ENCODE peak calls at places on chromosomes 5 and 9, in seven cellular contexts. N, B, O, F, Q, W and V are unnamed samples.

GRCh38 chr5:88607492-88607891 is 275.5 kb downstream of the MEF2C start:
- DNase-seq in N (no peak), B (no peak), O (no peak), F (no peak), Q (no peak), W (no peak), V (no peak)

GRCh38 chr5:72160959-72161358 is 53.7 kb downstream of the MAP1B start:
- DNase-seq in N (no peak), B (no peak), O (no peak), F (no peak), Q (no peak), W (no peak), V (no peak)

GRCh38 chr5:74412064-74412463 is 228.5 kb downstream of the ENC1 start:
- DNase-seq in N (no peak), B (no peak), O (no peak), F (no peak), Q (no peak), W (no peak), V (peak; percentile 42)

GRCh38 chr5:35926389-35927051 is 11.9 kb downstream of the CAPSL start:
- DNase-seq in N (peak; percentile 26), B (peak; percentile 79), O (peak; percentile 28), F (peak; percentile 54), Q (no peak), W (peak; percentile 25), V (no peak)

GRCh38 chr5:159467666-159468065 is 137.4 kb upstream of the IL12B start:
- DNase-seq in N (no peak), B (no peak), O (no peak), F (no peak), Q (no peak), W (no peak), V (no peak)

GRCh38 chr5:7759257-7759871 is 91.6 kb downstream of the CFAP90 start:
- DNase-seq in N (no peak), B (no peak), O (no peak), F (no peak), Q (no peak), W (no peak), V (peak; percentile 87)

GRCh38 chr5:55625913-55626312 is 86.2 kb downstream of the SLC38A9 start:
- DNase-seq in N (no peak), B (no peak), O (no peak), F (no peak), Q (no peak), W (no peak), V (no peak)

GRCh38 chr5:107553063-107553676 is 117.6 kb downstream of the EFNA5 start:
- DNase-seq in N (no peak), B (no peak), O (no peak), F (no peak), Q (no peak), W (no peak), V (no peak)

GRCh38 chr5:73918791-73919221 is 292.8 kb downstream of the ARHGEF28 start:
- DNase-seq in N (no peak), B (no peak), O (no peak), F (peak; percentile 53), Q (no peak), W (no peak), V (peak; percentile 64)

GRCh38 chr5:177234761-177235315 is 68.7 kb downstream of the RAB24 start:
- DNase-seq in N (no peak), B (no peak), O (no peak), F (no peak), Q (no peak), W (no peak), V (no peak)

GRCh38 chr5:126446498-126447224 is 23.5 kb downstream of the GRAMD2B start:
- DNase-seq in N (peak; percentile 61), B (no peak), O (no peak), F (no peak), Q (no peak), W (no peak), V (no peak)

GRCh38 chr9:127980056-127980705 is 608 bp downstream of the EEIG1 start:
- DNase-seq in N (peak; percentile 79), B (peak; percentile 87), O (peak; percentile 81), F (peak; percentile 33), Q (no peak), W (no peak), V (no peak)

GRCh38 chr5:72552041-72552557 is 44.9 kb upstream of the ZNF366 start:
- DNase-seq in N (no peak), B (no peak), O (no peak), F (peak; percentile 91), Q (no peak), W (no peak), V (no peak)

GRCh38 chr9:89870207-89870606 is 265.4 kb downstream of the GADD45G start:
- DNase-seq in N (no peak), B (no peak), O (peak; percentile 7), F (no peak), Q (no peak), W (no peak), V (no peak)

GRCh38 chr5:55418994-55419991 is 111.5 kb downstream of the MTREX start:
- DNase-seq in N (no peak), B (no peak), O (no peak), F (no peak), Q (no peak), W (no peak), V (no peak)

GRCh38 chr5:72328172-72328571 is 8.0 kb downstream of the PTCD2 start:
- DNase-seq in N (no peak), B (no peak), O (peak; percentile 29), F (no peak), Q (no peak), W (no peak), V (no peak)

GRCh38 chr5:149581192-149581861 is at the start of gene ARHGEF37:
- DNase-seq in N (peak; percentile 91), B (no peak), O (peak; percentile 96), F (peak; percentile 93), Q (peak; percentile 88), W (peak; percentile 22), V (peak; percentile 95)

GRCh38 chr9:100372648-100373047 is 19.9 kb upstream of the TEX10 start:
- DNase-seq in N (no peak), B (no peak), O (no peak), F (no peak), Q (no peak), W (no peak), V (no peak)

GRCh38 chr5:65742565-65743231 is 20.7 kb downstream of the NLN start:
- DNase-seq in N (no peak), B (peak; percentile 38), O (no peak), F (peak; percentile 74), Q (no peak), W (no peak), V (no peak)

GRCh38 chr9:136156216-136157120 is 37.8 kb upstream of the TMEM250 start:
- DNase-seq in N (no peak), B (no peak), O (no peak), F (no peak), Q (no peak), W (no peak), V (no peak)

GRCh38 chr9:37676411-37676830 is 25.7 kb downstream of the FRMPD1 start:
- DNase-seq in N (no peak), B (no peak), O (no peak), F (no peak), Q (no peak), W (no peak), V (no peak)

GRCh38 chr9:127124792-127125191 is 2.4 kb upstream of the ANGPTL2 start:
- DNase-seq in N (no peak), B (no peak), O (no peak), F (no peak), Q (no peak), W (no peak), V (no peak)

GRCh38 chr9:23826120-23826629 is at the start of gene ELAVL2:
- DNase-seq in N (peak; percentile 94), B (no peak), O (peak; percentile 65), F (peak; percentile 78), Q (peak; percentile 85), W (no peak), V (no peak)

GRCh38 chr5:141351591-141351990 is 1.7 kb downstream of the PCDHGB1 start:
- DNase-seq in N (no peak), B (no peak), O (no peak), F (no peak), Q (no peak), W (no peak), V (no peak)

GRCh38 chr5:40521108-40521785 is 158.5 kb upstream of the PTGER4 start:
- DNase-seq in N (no peak), B (no peak), O (no peak), F (peak; percentile 71), Q (no peak), W (no peak), V (no peak)

GRCh38 chr5:170491479-170491878 is 12.3 kb upstream of the KCNIP1 start:
- DNase-seq in N (no peak), B (no peak), O (no peak), F (peak; percentile 91), Q (peak; percentile 43), W (no peak), V (no peak)

GRCh38 chr9:36163049-36163839 is 5.9 kb upstream of the CCIN start:
- DNase-seq in N (no peak), B (no peak), O (no peak), F (peak; percentile 88), Q (no peak), W (no peak), V (no peak)

GRCh38 chr5:150175536-150175935 is 9.0 kb downstream of the CDX1 start:
- DNase-seq in N (no peak), B (peak; percentile 77), O (no peak), F (peak; percentile 34), Q (no peak), W (no peak), V (no peak)

GRCh38 chr5:56814963-56815656 is at the start of gene MAP3K1:
- DNase-seq in N (peak; percentile 92), B (peak; percentile 90), O (peak; percentile 94), F (peak; percentile 71), Q (peak; percentile 77), W (peak; percentile 74), V (no peak)

GRCh38 chr5:81751009-81751835 is at the start of gene SSBP2:
- DNase-seq in N (peak; percentile 100), B (peak; percentile 94), O (peak; percentile 99), F (peak; percentile 99), Q (peak; percentile 99), W (peak; percentile 79), V (peak; percentile 100)
- TF ChIP-seq POLR2A in N (peak; percentile 41), B (peak; percentile 78), O (no peak), F (peak; percentile 63), Q (peak; percentile 50), W (no peak), V (peak; percentile 77)

GRCh38 chr9:95055851-95056551 is 261.5 kb downstream of the FANCC start:
- DNase-seq in N (no peak), B (no peak), O (no peak), F (peak; percentile 74), Q (peak; percentile 16), W (no peak), V (no peak)
- TF ChIP-seq POLR2AphosphoS5 in N (no peak), B (no peak), O (peak; percentile 50), F (no peak), Q (no peak), W (no peak), V (peak; percentile 42)

DNA sequence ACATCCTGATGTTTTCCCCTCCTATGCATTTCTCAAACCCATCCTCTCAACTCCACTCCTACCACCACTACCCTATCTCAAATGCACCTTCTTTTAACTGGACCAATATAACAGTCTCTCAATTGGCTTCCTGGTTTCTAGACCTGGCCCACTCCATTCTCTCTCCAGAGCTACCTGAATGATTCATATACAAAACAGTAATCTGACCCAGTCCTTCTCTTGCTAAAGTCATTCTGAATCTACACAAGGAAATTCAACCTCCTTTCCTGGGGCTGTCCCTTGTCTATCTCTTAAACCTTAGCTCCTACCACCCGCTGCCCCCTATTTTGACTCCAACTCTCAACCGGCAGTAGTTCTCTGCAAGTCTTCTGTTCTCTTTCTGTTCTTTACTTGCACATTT is 97.2 kb downstream of the PCSK1 start:
- DNase-seq in N (no peak), B (no peak), O (no peak), F (no peak), Q (no peak), W (no peak), V (no peak)
- TF ChIP-seq POLR2A in N (no peak), B (no peak), O (no peak), F (no peak), Q (no peak), W (no peak), V (no peak)

GRCh38 chr5:134000696-134001453 is 3.9 kb downstream of the VDAC1 start:
- DNase-seq in N (no peak), B (no peak), O (no peak), F (no peak), Q (no peak), W (no peak), V (no peak)
- TF ChIP-seq POLR2AphosphoS5 in N (no peak), B (no peak), O (no peak), F (no peak), Q (no peak), W (no peak), V (no peak)